ENCODE peak calls at places on chromosome 3, in six cellular contexts. One of them, this sample, is unnamed.

GRCh38 chr3:69290006-69290405 is 95.9 kb downstream of the FRMD4B start:
- DNase-seq in H9: no peak
- DNase-seq in neuronal stem cell: no peak
- DNase-seq in mesenchymal stem cell: no peak
- DNase-seq in H1: no peak
- DNase-seq in trophoblast cell: no peak
- DNase-seq in this sample: no peak

GRCh38 chr3:194134231-194134756 is 1.7 kb upstream of the HES1 start:
- DNase-seq in H9: no peak
- DNase-seq in neuronal stem cell: peak
- DNase-seq in mesenchymal stem cell: peak
- DNase-seq in H1: peak
- DNase-seq in trophoblast cell: peak
- DNase-seq in this sample: no peak

GRCh38 chr3:107884719-107885460 is 205.9 kb downstream of the CD47 start:
- DNase-seq in H9: no peak
- DNase-seq in neuronal stem cell: no peak
- DNase-seq in mesenchymal stem cell: peak
- DNase-seq in H1: no peak
- DNase-seq in trophoblast cell: peak
- DNase-seq in this sample: peak

GRCh38 chr3:188947401-188947982 is 224.3 kb upstream of the TPRG1 start:
- DNase-seq in H9: peak
- DNase-seq in neuronal stem cell: peak
- DNase-seq in mesenchymal stem cell: peak
- DNase-seq in H1: peak
- DNase-seq in trophoblast cell: peak
- DNase-seq in this sample: peak

GRCh38 chr3:188272481-188273372 is 118.8 kb downstream of the LPP start:
- DNase-seq in H9: no peak
- DNase-seq in neuronal stem cell: no peak
- DNase-seq in mesenchymal stem cell: peak
- DNase-seq in H1: no peak
- DNase-seq in trophoblast cell: no peak
- DNase-seq in this sample: peak

GRCh38 chr3:149989307-149989706 is 18.6 kb upstream of the PFN2 start:
- DNase-seq in H9: no peak
- DNase-seq in neuronal stem cell: no peak
- DNase-seq in mesenchymal stem cell: no peak
- DNase-seq in H1: no peak
- DNase-seq in trophoblast cell: no peak
- DNase-seq in this sample: no peak

GRCh38 chr3:11385908-11386307 is 113.7 kb downstream of the ATG7 start:
- DNase-seq in H9: no peak
- DNase-seq in neuronal stem cell: no peak
- DNase-seq in mesenchymal stem cell: peak
- DNase-seq in H1: no peak
- DNase-seq in trophoblast cell: no peak
- DNase-seq in this sample: peak

GRCh38 chr3:16614033-16615031 is 9.1 kb upstream of the DAZL start:
- DNase-seq in H9: no peak
- DNase-seq in neuronal stem cell: no peak
- DNase-seq in mesenchymal stem cell: no peak
- DNase-seq in H1: no peak
- DNase-seq in trophoblast cell: peak
- DNase-seq in this sample: no peak

GRCh38 chr3:76646921-76647562 is 392.9 kb upstream of the ROBO2 start:
- DNase-seq in H9: peak
- DNase-seq in neuronal stem cell: no peak
- DNase-seq in mesenchymal stem cell: no peak
- DNase-seq in H1: peak
- DNase-seq in trophoblast cell: no peak
- DNase-seq in this sample: no peak

GRCh38 chr3:43689166-43689565 is 1.6 kb upstream of the ABHD5 start:
- DNase-seq in H9: no peak
- DNase-seq in neuronal stem cell: no peak
- DNase-seq in mesenchymal stem cell: no peak
- DNase-seq in H1: no peak
- DNase-seq in trophoblast cell: no peak
- DNase-seq in this sample: no peak

GRCh38 chr3:30730967-30731366 is 124.6 kb downstream of the TGFBR2 start:
- DNase-seq in H9: no peak
- DNase-seq in neuronal stem cell: no peak
- DNase-seq in mesenchymal stem cell: no peak
- DNase-seq in H1: no peak
- DNase-seq in trophoblast cell: no peak
- DNase-seq in this sample: no peak

GRCh38 chr3:31610700-31611275 is 78.1 kb downstream of the STT3B start:
- DNase-seq in H9: no peak
- DNase-seq in neuronal stem cell: no peak
- DNase-seq in mesenchymal stem cell: peak
- DNase-seq in H1: no peak
- DNase-seq in trophoblast cell: peak
- DNase-seq in this sample: peak

GRCh38 chr3:121627211-121627610 is 33.5 kb downstream of the HCLS1 start:
- DNase-seq in H9: no peak
- DNase-seq in neuronal stem cell: no peak
- DNase-seq in mesenchymal stem cell: no peak
- DNase-seq in H1: no peak
- DNase-seq in trophoblast cell: no peak
- DNase-seq in this sample: no peak

GRCh38 chr3:97821413-97821809 is 400 bp upstream of the CRYBG3 start:
- DNase-seq in H9: peak
- DNase-seq in neuronal stem cell: no peak
- DNase-seq in mesenchymal stem cell: peak
- DNase-seq in H1: peak
- DNase-seq in trophoblast cell: no peak
- DNase-seq in this sample: no peak

GRCh38 chr3:56855856-56856538 is 54.2 kb upstream of the ARHGEF3 start:
- DNase-seq in H9: peak
- DNase-seq in neuronal stem cell: peak
- DNase-seq in mesenchymal stem cell: peak
- DNase-seq in H1: peak
- DNase-seq in trophoblast cell: peak
- DNase-seq in this sample: no peak

GRCh38 chr3:51392301-51393095 is 1.4 kb downstream of the RBM15B start:
- DNase-seq in H9: no peak
- DNase-seq in neuronal stem cell: no peak
- DNase-seq in mesenchymal stem cell: no peak
- DNase-seq in H1: no peak
- DNase-seq in trophoblast cell: no peak
- DNase-seq in this sample: no peak

GRCh38 chr3:57755368-57756021 is 614 bp upstream of the SLMAP start:
- DNase-seq in H9: no peak
- DNase-seq in neuronal stem cell: no peak
- DNase-seq in mesenchymal stem cell: no peak
- DNase-seq in H1: no peak
- DNase-seq in trophoblast cell: peak
- DNase-seq in this sample: peak

GRCh38 chr3:46092704-46093085 is 65.4 kb upstream of the XCR1 start:
- DNase-seq in H9: no peak
- DNase-seq in neuronal stem cell: no peak
- DNase-seq in mesenchymal stem cell: no peak
- DNase-seq in H1: no peak
- DNase-seq in trophoblast cell: no peak
- DNase-seq in this sample: no peak

GRCh38 chr3:52453496-52454234 is at the start of gene TNNC1:
- DNase-seq in H9: peak
- DNase-seq in neuronal stem cell: no peak
- DNase-seq in mesenchymal stem cell: no peak
- DNase-seq in H1: no peak
- DNase-seq in trophoblast cell: peak
- DNase-seq in this sample: no peak

GRCh38 chr3:49343163-49343562 is 3.3 kb upstream of the USP4 start:
- DNase-seq in H9: no peak
- DNase-seq in neuronal stem cell: no peak
- DNase-seq in mesenchymal stem cell: no peak
- DNase-seq in H1: no peak
- DNase-seq in trophoblast cell: no peak
- DNase-seq in this sample: no peak

GRCh38 chr3:129625071-129625874 is 18.8 kb upstream of the PLXND1 start:
- DNase-seq in H9: peak
- DNase-seq in neuronal stem cell: no peak
- DNase-seq in mesenchymal stem cell: peak
- DNase-seq in H1: peak
- DNase-seq in trophoblast cell: peak
- DNase-seq in this sample: no peak

GRCh38 chr3:167114619-167115018 is 265.5 kb downstream of the ZBBX start:
- DNase-seq in H9: peak
- DNase-seq in neuronal stem cell: no peak
- DNase-seq in mesenchymal stem cell: no peak
- DNase-seq in H1: no peak
- DNase-seq in trophoblast cell: no peak
- DNase-seq in this sample: no peak
- H4K91ac ChIP-seq in H9: no peak
- H4K91ac ChIP-seq in neuronal stem cell: no peak
- H4K91ac ChIP-seq in mesenchymal stem cell: no peak
- H4K91ac ChIP-seq in H1: no peak
- H4K91ac ChIP-seq in trophoblast cell: no peak
- H4K91ac ChIP-seq in this sample: no peak

GRCh38 chr3:146589899-146590508 is 15.1 kb downstream of the PLSCR5 start:
- DNase-seq in H9: no peak
- DNase-seq in neuronal stem cell: no peak
- DNase-seq in mesenchymal stem cell: peak
- DNase-seq in H1: no peak
- DNase-seq in trophoblast cell: peak
- DNase-seq in this sample: peak
- H4K91ac ChIP-seq in H9: no peak
- H4K91ac ChIP-seq in neuronal stem cell: no peak
- H4K91ac ChIP-seq in mesenchymal stem cell: no peak
- H4K91ac ChIP-seq in H1: no peak
- H4K91ac ChIP-seq in trophoblast cell: no peak
- H4K91ac ChIP-seq in this sample: no peak

GRCh38 chr3:140905557-140905956 is 36.1 kb upstream of the SLC25A36 start:
- DNase-seq in H9: no peak
- DNase-seq in neuronal stem cell: no peak
- DNase-seq in mesenchymal stem cell: no peak
- DNase-seq in H1: no peak
- DNase-seq in trophoblast cell: no peak
- DNase-seq in this sample: no peak
- H4K91ac ChIP-seq in H9: no peak
- H4K91ac ChIP-seq in neuronal stem cell: no peak
- H4K91ac ChIP-seq in mesenchymal stem cell: no peak
- H4K91ac ChIP-seq in H1: no peak
- H4K91ac ChIP-seq in trophoblast cell: no peak
- H4K91ac ChIP-seq in this sample: no peak

DNA sequence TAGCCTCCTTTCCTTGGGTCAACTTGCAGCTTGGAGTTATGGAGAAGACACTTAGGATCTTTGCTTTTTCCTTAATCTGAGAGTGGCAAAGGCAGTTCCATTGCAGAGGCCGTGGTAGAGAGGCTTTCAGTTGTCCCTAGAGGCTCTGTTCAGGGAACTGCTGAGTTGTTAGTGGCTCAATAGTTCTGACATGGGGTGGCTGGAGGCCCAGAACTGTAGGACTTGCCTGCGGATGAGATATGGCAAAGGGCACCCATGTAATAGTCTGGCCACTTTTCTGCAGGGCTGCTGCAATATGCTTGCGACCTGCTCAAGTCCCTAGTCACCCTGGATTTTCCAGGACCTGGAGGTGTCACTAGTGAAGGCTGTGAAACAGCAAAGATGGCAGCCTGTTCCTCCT is 99.9 kb downstream of the CLDN1 start:
- DNase-seq in H9: no peak
- DNase-seq in neuronal stem cell: no peak
- DNase-seq in mesenchymal stem cell: no peak
- DNase-seq in H1: no peak
- DNase-seq in trophoblast cell: no peak
- DNase-seq in this sample: no peak
- H4K91ac ChIP-seq in H9: no peak
- H4K91ac ChIP-seq in neuronal stem cell: no peak
- H4K91ac ChIP-seq in mesenchymal stem cell: no peak
- H4K91ac ChIP-seq in H1: no peak
- H4K91ac ChIP-seq in trophoblast cell: no peak
- H4K91ac ChIP-seq in this sample: no peak

DNA sequence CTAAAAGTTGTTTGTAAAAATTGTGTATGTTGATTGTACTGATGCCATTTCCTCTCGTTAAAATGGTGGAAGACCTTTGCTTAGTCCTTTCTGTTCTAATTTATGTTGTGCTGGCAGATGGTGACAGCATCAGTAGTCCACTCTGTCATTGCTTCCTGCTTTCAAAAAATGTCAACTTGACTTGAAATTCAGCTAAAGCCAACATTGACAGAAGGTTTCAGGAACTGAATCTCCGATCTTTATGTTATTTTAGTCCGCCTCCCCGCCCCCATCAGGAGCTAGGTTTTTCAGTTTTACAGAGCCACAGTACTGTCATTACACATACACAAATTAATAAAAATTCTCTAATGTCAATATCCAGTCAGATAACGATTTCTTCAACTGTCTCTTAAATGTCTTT is 1.5 kb downstream of the CEP63 start:
- DNase-seq in H9: no peak
- DNase-seq in neuronal stem cell: no peak
- DNase-seq in mesenchymal stem cell: no peak
- DNase-seq in H1: no peak
- DNase-seq in trophoblast cell: no peak
- DNase-seq in this sample: no peak
- H4K91ac ChIP-seq in H9: no peak
- H4K91ac ChIP-seq in neuronal stem cell: no peak
- H4K91ac ChIP-seq in mesenchymal stem cell: no peak
- H4K91ac ChIP-seq in H1: no peak
- H4K91ac ChIP-seq in trophoblast cell: no peak
- H4K91ac ChIP-seq in this sample: no peak

DNA sequence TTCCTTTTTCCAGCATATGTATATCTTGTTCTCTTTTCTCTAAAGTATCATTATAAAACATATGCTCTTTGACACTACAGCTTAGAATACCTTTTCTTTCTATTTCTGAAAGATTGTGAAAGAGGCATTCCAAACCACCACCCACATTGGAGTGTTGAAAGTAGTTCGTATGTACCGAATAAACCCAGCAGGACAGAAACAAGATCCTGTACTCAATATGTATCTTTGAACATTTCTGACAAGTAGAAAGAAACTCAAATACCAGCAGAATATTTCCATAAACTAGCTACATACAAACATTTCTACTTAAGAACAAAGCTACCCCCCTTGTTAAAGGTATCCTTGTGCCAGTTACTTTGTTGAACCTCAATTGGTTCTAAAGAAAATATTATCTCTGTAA is 415.3 kb upstream of the ALCAM start:
- DNase-seq in H9: no peak
- DNase-seq in neuronal stem cell: no peak
- DNase-seq in mesenchymal stem cell: peak
- DNase-seq in H1: no peak
- DNase-seq in trophoblast cell: no peak
- DNase-seq in this sample: peak
- H4K91ac ChIP-seq in H9: no peak
- H4K91ac ChIP-seq in neuronal stem cell: no peak
- H4K91ac ChIP-seq in mesenchymal stem cell: no peak
- H4K91ac ChIP-seq in H1: no peak
- H4K91ac ChIP-seq in trophoblast cell: no peak
- H4K91ac ChIP-seq in this sample: no peak

GRCh38 chr3:22326305-22326704 is 575.3 kb upstream of the ZNF385D start:
- DNase-seq in H9: no peak
- DNase-seq in neuronal stem cell: no peak
- DNase-seq in mesenchymal stem cell: no peak
- DNase-seq in H1: no peak
- DNase-seq in trophoblast cell: no peak
- DNase-seq in this sample: no peak
- H4K91ac ChIP-seq in H9: no peak
- H4K91ac ChIP-seq in neuronal stem cell: no peak
- H4K91ac ChIP-seq in mesenchymal stem cell: no peak
- H4K91ac ChIP-seq in H1: no peak
- H4K91ac ChIP-seq in trophoblast cell: no peak
- H4K91ac ChIP-seq in this sample: no peak

GRCh38 chr3:135633078-135633477 is 332.4 kb upstream of the PPP2R3A start:
- DNase-seq in H9: no peak
- DNase-seq in neuronal stem cell: no peak
- DNase-seq in mesenchymal stem cell: no peak
- DNase-seq in H1: no peak
- DNase-seq in trophoblast cell: no peak
- DNase-seq in this sample: no peak
- H4K91ac ChIP-seq in H9: no peak
- H4K91ac ChIP-seq in neuronal stem cell: no peak
- H4K91ac ChIP-seq in mesenchymal stem cell: no peak
- H4K91ac ChIP-seq in H1: no peak
- H4K91ac ChIP-seq in trophoblast cell: no peak
- H4K91ac ChIP-seq in this sample: no peak

This sample was measured in IMR-90.